ENCODE peak calls at places on chromosome 20, in ten cellular contexts. One of them, this sample, is unnamed.

GRCh38 chr20:47256665-47257236 is 99.7 kb downstream of the ZMYND8 start:
- DNase-seq in aorta: no peak
- DNase-seq in right lobe of liver: no peak
- DNase-seq in HS-5: no peak
- DNase-seq in astrocyte of the cerebellum: no peak
- DNase-seq in adrenal gland: no peak
- DNase-seq in IMR-90: peak
- DNase-seq in Caki2: no peak
- DNase-seq in HTR-8/SVneo: no peak
- DNase-seq in NCI-H1092 treated with DMSO at 0.1 percent for 48 hours: no peak
- DNase-seq in this sample: no peak

GRCh38 chr20:36135821-36136220 is 18.7 kb upstream of the EPB41L1 start:
- DNase-seq in IMR-90: no peak
- DNase-seq in aorta: no peak
- DNase-seq in NCI-H1092 treated with DMSO at 0.1 percent for 48 hours: no peak
- DNase-seq in adrenal gland: no peak
- DNase-seq in HTR-8/SVneo: no peak
- DNase-seq in Caki2: no peak
- DNase-seq in astrocyte of the cerebellum: no peak
- DNase-seq in right lobe of liver: no peak
- DNase-seq in HS-5: no peak
- DNase-seq in this sample: no peak

GRCh38 chr20:63280929-63281545 is 8.4 kb downstream of the ARFGAP1 start:
- DNase-seq in adrenal gland: no peak
- DNase-seq in right lobe of liver: no peak
- DNase-seq in HTR-8/SVneo: no peak
- DNase-seq in IMR-90: no peak
- DNase-seq in HS-5: no peak
- DNase-seq in Caki2: no peak
- DNase-seq in NCI-H1092 treated with DMSO at 0.1 percent for 48 hours: no peak
- DNase-seq in aorta: peak
- DNase-seq in astrocyte of the cerebellum: no peak
- DNase-seq in this sample: no peak

GRCh38 chr20:2631228-2631627 is 21.2 kb upstream of the NOP56 start:
- DNase-seq in NCI-H1092 treated with DMSO at 0.1 percent for 48 hours: peak
- DNase-seq in adrenal gland: no peak
- DNase-seq in HS-5: no peak
- DNase-seq in right lobe of liver: no peak
- DNase-seq in astrocyte of the cerebellum: no peak
- DNase-seq in IMR-90: no peak
- DNase-seq in HTR-8/SVneo: no peak
- DNase-seq in Caki2: no peak
- DNase-seq in aorta: no peak
- DNase-seq in this sample: no peak

GRCh38 chr20:6993526-6993925 is 226.0 kb downstream of the BMP2 start:
- DNase-seq in astrocyte of the cerebellum: no peak
- DNase-seq in Caki2: peak
- DNase-seq in adrenal gland: no peak
- DNase-seq in HTR-8/SVneo: no peak
- DNase-seq in aorta: no peak
- DNase-seq in right lobe of liver: no peak
- DNase-seq in NCI-H1092 treated with DMSO at 0.1 percent for 48 hours: no peak
- DNase-seq in HS-5: no peak
- DNase-seq in IMR-90: no peak
- DNase-seq in this sample: no peak

GRCh38 chr20:51425347-51426106 is 117.0 kb downstream of the NFATC2 start:
- DNase-seq in Caki2: no peak
- DNase-seq in NCI-H1092 treated with DMSO at 0.1 percent for 48 hours: no peak
- DNase-seq in astrocyte of the cerebellum: no peak
- DNase-seq in IMR-90: no peak
- DNase-seq in right lobe of liver: no peak
- DNase-seq in HTR-8/SVneo: no peak
- DNase-seq in adrenal gland: no peak
- DNase-seq in aorta: no peak
- DNase-seq in HS-5: no peak
- DNase-seq in this sample: no peak

GRCh38 chr20:24836041-24836533 is 113.0 kb upstream of the CST7 start:
- DNase-seq in aorta: no peak
- DNase-seq in right lobe of liver: no peak
- DNase-seq in HS-5: no peak
- DNase-seq in NCI-H1092 treated with DMSO at 0.1 percent for 48 hours: no peak
- DNase-seq in astrocyte of the cerebellum: no peak
- DNase-seq in HTR-8/SVneo: no peak
- DNase-seq in Caki2: no peak
- DNase-seq in adrenal gland: no peak
- DNase-seq in IMR-90: no peak
- DNase-seq in this sample: no peak

GRCh38 chr20:4170621-4171537 is 155.5 kb upstream of the RNF24 start:
- DNase-seq in Caki2: no peak
- DNase-seq in NCI-H1092 treated with DMSO at 0.1 percent for 48 hours: no peak
- DNase-seq in aorta: no peak
- DNase-seq in adrenal gland: no peak
- DNase-seq in IMR-90: no peak
- DNase-seq in HTR-8/SVneo: no peak
- DNase-seq in right lobe of liver: no peak
- DNase-seq in astrocyte of the cerebellum: no peak
- DNase-seq in HS-5: no peak
- DNase-seq in this sample: no peak

GRCh38 chr20:19885981-19886665 is 128.1 kb downstream of the RIN2 start:
- DNase-seq in right lobe of liver: peak
- DNase-seq in Caki2: peak
- DNase-seq in IMR-90: peak
- DNase-seq in NCI-H1092 treated with DMSO at 0.1 percent for 48 hours: peak
- DNase-seq in adrenal gland: peak
- DNase-seq in HTR-8/SVneo: no peak
- DNase-seq in HS-5: no peak
- DNase-seq in astrocyte of the cerebellum: no peak
- DNase-seq in aorta: peak
- DNase-seq in this sample: no peak

GRCh38 chr20:31666258-31667042 is 28.7 kb downstream of the COX4I2 start:
- DNase-seq in HS-5: no peak
- DNase-seq in NCI-H1092 treated with DMSO at 0.1 percent for 48 hours: no peak
- DNase-seq in aorta: peak
- DNase-seq in astrocyte of the cerebellum: no peak
- DNase-seq in HTR-8/SVneo: no peak
- DNase-seq in Caki2: no peak
- DNase-seq in IMR-90: no peak
- DNase-seq in adrenal gland: peak
- DNase-seq in right lobe of liver: peak
- DNase-seq in this sample: no peak

GRCh38 chr20:17912916-17913315 is 55.7 kb downstream of the SNX5 start:
- DNase-seq in right lobe of liver: no peak
- DNase-seq in IMR-90: peak
- DNase-seq in HS-5: peak
- DNase-seq in NCI-H1092 treated with DMSO at 0.1 percent for 48 hours: no peak
- DNase-seq in Caki2: no peak
- DNase-seq in adrenal gland: no peak
- DNase-seq in HTR-8/SVneo: no peak
- DNase-seq in aorta: no peak
- DNase-seq in astrocyte of the cerebellum: no peak
- DNase-seq in this sample: no peak

GRCh38 chr20:63968136-63968927 is 1.4 kb downstream of the ZNF512B start:
- DNase-seq in Caki2: no peak
- DNase-seq in adrenal gland: peak
- DNase-seq in HTR-8/SVneo: no peak
- DNase-seq in HS-5: no peak
- DNase-seq in IMR-90: no peak
- DNase-seq in right lobe of liver: peak
- DNase-seq in NCI-H1092 treated with DMSO at 0.1 percent for 48 hours: no peak
- DNase-seq in aorta: no peak
- DNase-seq in astrocyte of the cerebellum: no peak
- DNase-seq in this sample: no peak

GRCh38 chr20:25301357-25301920 is 53.6 kb downstream of the PYGB start:
- DNase-seq in right lobe of liver: no peak
- DNase-seq in HS-5: no peak
- DNase-seq in Caki2: no peak
- DNase-seq in adrenal gland: no peak
- DNase-seq in astrocyte of the cerebellum: no peak
- DNase-seq in NCI-H1092 treated with DMSO at 0.1 percent for 48 hours: no peak
- DNase-seq in HTR-8/SVneo: no peak
- DNase-seq in IMR-90: no peak
- DNase-seq in aorta: no peak
- DNase-seq in this sample: no peak

GRCh38 chr20:32966382-32966781 is 37.9 kb downstream of the SUN5 start:
- DNase-seq in IMR-90: no peak
- DNase-seq in NCI-H1092 treated with DMSO at 0.1 percent for 48 hours: no peak
- DNase-seq in HS-5: no peak
- DNase-seq in Caki2: no peak
- DNase-seq in HTR-8/SVneo: no peak
- DNase-seq in adrenal gland: no peak
- DNase-seq in right lobe of liver: no peak
- DNase-seq in astrocyte of the cerebellum: no peak
- DNase-seq in aorta: no peak
- DNase-seq in this sample: peak

GRCh38 chr20:9646375-9646774 is 132.0 kb downstream of the LAMP5 start:
- DNase-seq in aorta: no peak
- DNase-seq in HTR-8/SVneo: no peak
- DNase-seq in adrenal gland: no peak
- DNase-seq in HS-5: no peak
- DNase-seq in IMR-90: no peak
- DNase-seq in Caki2: no peak
- DNase-seq in astrocyte of the cerebellum: no peak
- DNase-seq in right lobe of liver: no peak
- DNase-seq in NCI-H1092 treated with DMSO at 0.1 percent for 48 hours: no peak
- DNase-seq in this sample: no peak

This sample was measured in activated B cell treated with CpG ODN at 0.5 μM for 24 hours.